ENCODE peak calls at places on chromosomes 16 and 17, in five cellular contexts. One of them, this sample, is unnamed.

GRCh38 chr16:88591577-88592021 is 21.4 kb downstream of the ZC3H18 start:
- DNase-seq in HCT116: no peak
- DNase-seq in K562: no peak
- DNase-seq in HepG2: no peak
- DNase-seq in GM12878: peak; percentile 90
- DNase-seq in this sample: no peak

GRCh38 chr17:52420555-52421078 is 262.1 kb upstream of the CA10 start:
- DNase-seq in HCT116: no peak
- DNase-seq in K562: no peak
- DNase-seq in HepG2: no peak
- DNase-seq in GM12878: no peak
- DNase-seq in this sample: no peak

GRCh38 chr17:82775033-82775823 is 23.4 kb downstream of the TBCD start:
- DNase-seq in HCT116: peak; percentile 24
- DNase-seq in K562: peak; percentile 74
- DNase-seq in HepG2: peak; percentile 51
- DNase-seq in GM12878: no peak
- DNase-seq in this sample: peak; percentile 93

GRCh38 chr17:64336760-64337413 is 53.8 kb downstream of the PECAM1 start:
- DNase-seq in HCT116: no peak
- DNase-seq in K562: no peak
- DNase-seq in HepG2: no peak
- DNase-seq in GM12878: no peak
- DNase-seq in this sample: peak; percentile 7

GRCh38 chr17:12688382-12688781 is 22.7 kb downstream of the MYOCD start:
- DNase-seq in HCT116: no peak
- DNase-seq in K562: no peak
- DNase-seq in HepG2: no peak
- DNase-seq in GM12878: no peak
- DNase-seq in this sample: no peak

GRCh38 chr17:82489117-82489516 is 30.4 kb upstream of the FOXK2 start:
- DNase-seq in HCT116: no peak
- DNase-seq in K562: no peak
- DNase-seq in HepG2: no peak
- DNase-seq in GM12878: no peak
- DNase-seq in this sample: no peak

GRCh38 chr17:69729937-69730336 is 315.4 kb downstream of the MAP2K6 start:
- DNase-seq in HCT116: no peak
- DNase-seq in K562: no peak
- DNase-seq in HepG2: no peak
- DNase-seq in GM12878: no peak
- DNase-seq in this sample: no peak

GRCh38 chr17:4833178-4833940 is at the start of gene MINK1:
- DNase-seq in HCT116: peak; percentile 87
- DNase-seq in K562: peak; percentile 98
- DNase-seq in HepG2: peak; percentile 84
- DNase-seq in GM12878: peak; percentile 80
- DNase-seq in this sample: peak; percentile 64

GRCh38 chr16:26530584-26531289 is 536.0 kb upstream of the C16orf82 start:
- DNase-seq in HCT116: no peak
- DNase-seq in K562: no peak
- DNase-seq in HepG2: peak; percentile 11
- DNase-seq in GM12878: no peak
- DNase-seq in this sample: no peak

GRCh38 chr17:38550661-38551060 is 55.1 kb downstream of the SRCIN1 start:
- DNase-seq in HCT116: no peak
- DNase-seq in K562: no peak
- DNase-seq in HepG2: no peak
- DNase-seq in GM12878: no peak
- DNase-seq in this sample: no peak

GRCh38 chr17:66625321-66625767 is 209.6 kb upstream of the CACNG5 start:
- DNase-seq in HCT116: peak; percentile 42
- DNase-seq in K562: peak; percentile 23
- DNase-seq in HepG2: peak; percentile 41
- DNase-seq in GM12878: no peak
- DNase-seq in this sample: no peak

GRCh38 chr17:32349503-32349853 is 479 bp upstream of the ZNF207 start:
- DNase-seq in HCT116: no peak
- DNase-seq in K562: no peak
- DNase-seq in HepG2: no peak
- DNase-seq in GM12878: no peak
- DNase-seq in this sample: no peak

GRCh38 chr16:64900517-64900916 is 221.3 kb downstream of the CDH11 start:
- DNase-seq in HCT116: no peak
- DNase-seq in K562: no peak
- DNase-seq in HepG2: no peak
- DNase-seq in GM12878: no peak
- DNase-seq in this sample: no peak

GRCh38 chr16:47204736-47205499 is 61.2 kb upstream of the NETO2 start:
- DNase-seq in HCT116: no peak
- DNase-seq in K562: no peak
- DNase-seq in HepG2: no peak
- DNase-seq in GM12878: no peak
- DNase-seq in this sample: no peak

GRCh38 chr17:77770331-77771105 is 188.0 kb upstream of the TNRC6C start:
- DNase-seq in HCT116: no peak
- DNase-seq in K562: peak; percentile 66
- DNase-seq in HepG2: no peak
- DNase-seq in GM12878: no peak
- DNase-seq in this sample: no peak

GRCh38 chr17:48174833-48175232 is 67.3 kb downstream of the SNX11 start:
- DNase-seq in HCT116: no peak
- DNase-seq in K562: no peak
- DNase-seq in HepG2: no peak
- DNase-seq in GM12878: no peak
- DNase-seq in this sample: no peak

GRCh38 chr16:87383522-87384161 is at the start of gene FBXO31:
- DNase-seq in HCT116: peak; percentile 88
- DNase-seq in K562: peak; percentile 90
- DNase-seq in HepG2: peak; percentile 94
- DNase-seq in GM12878: peak; percentile 77
- DNase-seq in this sample: peak; percentile 98

GRCh38 chr17:41492771-41493170 is 3.1 kb upstream of the KRT36 start:
- DNase-seq in HCT116: no peak
- DNase-seq in K562: no peak
- DNase-seq in HepG2: peak; percentile 49
- DNase-seq in GM12878: no peak
- DNase-seq in this sample: no peak

GRCh38 chr17:9291912-9292562 is 270.7 kb downstream of the NTN1 start:
- DNase-seq in HCT116: no peak
- DNase-seq in K562: peak; percentile 20
- DNase-seq in HepG2: peak; percentile 8
- DNase-seq in GM12878: no peak
- DNase-seq in this sample: peak; percentile 66

GRCh38 chr16:87483481-87483880 is 9.3 kb downstream of the ZCCHC14 start:
- DNase-seq in HCT116: no peak
- DNase-seq in K562: no peak
- DNase-seq in HepG2: no peak
- DNase-seq in GM12878: no peak
- DNase-seq in this sample: no peak

GRCh38 chr17:66865151-66865550 is 30.2 kb downstream of the CACNG5 start:
- DNase-seq in HCT116: no peak
- DNase-seq in K562: no peak
- DNase-seq in HepG2: no peak
- DNase-seq in GM12878: no peak
- DNase-seq in this sample: no peak

GRCh38 chr16:55989569-55989907 is 114.4 kb upstream of the CES5A start:
- DNase-seq in HCT116: no peak
- DNase-seq in K562: no peak
- DNase-seq in HepG2: no peak
- DNase-seq in GM12878: no peak
- DNase-seq in this sample: no peak

GRCh38 chr16:80938035-80938927 is 68.4 kb downstream of the CMC2 start:
- DNase-seq in HCT116: peak; percentile 51
- DNase-seq in K562: no peak
- DNase-seq in HepG2: no peak
- DNase-seq in GM12878: no peak
- DNase-seq in this sample: no peak

GRCh38 chr16:82808036-82808435 is 181.3 kb downstream of the CDH13 start:
- DNase-seq in HCT116: no peak
- DNase-seq in K562: no peak
- DNase-seq in HepG2: no peak
- DNase-seq in GM12878: no peak
- DNase-seq in this sample: no peak

DNA sequence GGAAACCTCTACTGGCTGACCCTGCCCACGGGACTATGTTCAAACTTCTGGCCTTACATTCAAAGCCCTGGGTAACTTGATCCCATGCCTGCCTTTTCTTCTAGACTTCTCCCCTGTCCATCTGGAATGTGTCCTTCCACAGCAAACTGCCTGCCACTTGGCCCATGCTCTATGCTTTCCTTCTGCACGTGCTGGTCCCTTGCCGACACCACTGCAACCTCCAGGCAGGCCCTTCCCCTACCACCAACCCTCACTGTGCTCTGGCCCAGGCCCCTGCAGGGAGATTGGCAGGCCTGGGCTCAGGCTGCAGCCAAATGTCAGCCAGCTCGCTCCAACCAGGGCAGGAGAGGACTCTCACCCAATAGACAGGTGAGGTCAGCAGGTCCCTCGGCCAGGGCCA is 11.0 kb downstream of the HSD11B2 start:
- DNase-seq in HCT116: no peak
- DNase-seq in K562: no peak
- DNase-seq in HepG2: no peak
- DNase-seq in GM12878: no peak
- DNase-seq in this sample: no peak
- TF ChIP-seq POLR2AphosphoS5 in HCT116: no peak
- TF ChIP-seq POLR2AphosphoS5 in K562: no peak
- TF ChIP-seq POLR2AphosphoS5 in HepG2: no peak
- TF ChIP-seq POLR2AphosphoS5 in GM12878: no peak
- TF ChIP-seq POLR2AphosphoS5 in this sample: no peak

DNA sequence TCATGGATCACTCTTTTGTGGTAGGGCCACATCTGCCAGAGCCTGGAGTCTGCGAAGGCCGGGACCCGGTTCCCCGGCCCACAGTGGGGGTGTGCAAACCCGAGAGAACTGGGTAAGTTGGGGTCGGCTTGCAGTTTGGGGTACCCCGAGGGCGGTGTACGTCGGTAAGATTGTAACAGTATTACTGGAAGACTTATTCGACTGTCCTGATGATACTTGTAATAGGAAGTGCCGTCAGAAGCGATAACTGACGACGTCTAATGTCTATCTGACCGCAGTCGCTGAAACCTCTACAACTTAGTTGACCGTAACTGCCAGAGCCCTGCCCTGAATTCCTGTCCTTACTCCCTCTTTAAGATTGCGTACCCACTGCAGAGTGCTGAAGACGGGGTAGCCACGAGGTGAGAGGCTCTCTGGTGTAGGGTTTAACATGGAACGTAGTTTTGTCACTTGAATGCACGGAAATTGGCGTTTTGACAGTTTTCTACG is 24.0 kb downstream of the TRPV2 start:
- DNase-seq in HCT116: no peak
- DNase-seq in K562: no peak
- DNase-seq in HepG2: no peak
- DNase-seq in GM12878: no peak
- DNase-seq in this sample: no peak
- TF ChIP-seq SP1 in HCT116: no peak
- TF ChIP-seq SP1 in K562: no peak
- TF ChIP-seq SP1 in HepG2: no peak
- TF ChIP-seq SP1 in GM12878: no peak
- TF ChIP-seq SP1 in this sample: no peak

DNA sequence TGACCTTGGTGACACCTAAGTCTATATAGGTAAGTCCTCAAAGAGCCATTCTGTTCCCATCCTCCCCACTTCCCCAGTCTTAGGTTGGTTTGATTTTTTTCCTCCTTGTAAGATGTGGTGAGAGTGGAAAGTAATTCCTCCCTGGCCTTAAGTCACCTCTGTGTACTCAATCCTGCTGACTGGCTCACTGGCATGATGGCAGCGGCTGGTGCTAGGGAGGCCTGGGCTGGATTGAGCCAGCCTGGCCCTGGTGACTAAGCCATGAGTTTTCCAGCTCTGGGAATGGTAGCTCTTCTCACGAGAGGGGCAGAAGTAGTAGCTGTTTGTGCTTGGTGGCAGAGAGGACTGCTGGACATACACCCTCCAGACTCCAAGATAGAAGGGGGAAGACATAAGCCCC is 2.5 kb downstream of the ARL4D start:
- DNase-seq in HCT116: no peak
- DNase-seq in K562: no peak
- DNase-seq in HepG2: no peak
- DNase-seq in GM12878: no peak
- DNase-seq in this sample: no peak
- TF ChIP-seq POLR2AphosphoS5 in HCT116: no peak
- TF ChIP-seq POLR2AphosphoS5 in K562: no peak
- TF ChIP-seq POLR2AphosphoS5 in HepG2: peak; percentile 40
- TF ChIP-seq POLR2AphosphoS5 in GM12878: no peak
- TF ChIP-seq POLR2AphosphoS5 in this sample: no peak

GRCh38 chr17:78977992-78978973 is 1.4 kb downstream of the LGALS3BP start:
- DNase-seq in HCT116: no peak
- DNase-seq in K562: no peak
- DNase-seq in HepG2: no peak
- DNase-seq in GM12878: no peak
- DNase-seq in this sample: no peak
- TF ChIP-seq SP1 in HCT116: no peak
- TF ChIP-seq SP1 in K562: no peak
- TF ChIP-seq SP1 in HepG2: no peak
- TF ChIP-seq SP1 in GM12878: no peak
- TF ChIP-seq SP1 in this sample: no peak

DNA sequence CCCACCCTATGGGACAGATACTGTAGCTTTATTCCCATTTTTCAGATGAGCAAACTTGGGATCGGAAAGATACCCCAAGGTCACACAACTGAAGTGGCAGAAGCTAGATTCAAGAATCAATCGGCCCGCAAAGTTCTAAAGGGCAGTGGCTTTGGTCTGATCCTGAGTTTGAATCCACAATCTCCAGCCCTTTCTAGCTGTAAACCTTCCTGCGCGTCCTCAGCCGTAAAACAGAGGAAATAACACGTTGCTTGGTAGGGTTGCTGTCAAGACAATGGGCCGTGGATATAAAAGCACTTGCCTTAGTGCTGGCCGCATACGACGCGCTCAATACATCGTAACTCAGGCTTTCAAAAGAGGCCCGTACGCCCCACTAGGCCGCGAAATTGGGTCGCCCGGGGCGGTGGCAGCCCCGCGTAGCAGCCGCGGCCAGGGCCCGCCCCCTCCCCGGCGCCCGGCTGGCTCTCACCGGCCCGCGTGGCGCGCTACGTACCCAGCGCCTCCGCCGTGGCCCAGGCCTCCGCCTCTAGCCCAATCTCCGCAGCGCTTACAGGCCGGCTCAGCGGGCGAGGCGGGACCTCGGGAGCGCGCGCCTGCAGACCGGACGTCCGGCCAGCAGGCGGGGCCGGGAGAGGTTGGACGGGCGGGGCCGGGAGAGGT is at the start of gene DCAKD:
- DNase-seq in HCT116: peak; percentile 88
- DNase-seq in K562: peak; percentile 91
- DNase-seq in HepG2: peak; percentile 92
- DNase-seq in GM12878: no peak
- DNase-seq in this sample: peak; percentile 79
- TF ChIP-seq POLR2AphosphoS5 in HCT116: peak; percentile 89
- TF ChIP-seq POLR2AphosphoS5 in K562: peak; percentile 56
- TF ChIP-seq POLR2AphosphoS5 in HepG2: peak; percentile 79
- TF ChIP-seq POLR2AphosphoS5 in GM12878: peak; percentile 78
- TF ChIP-seq POLR2AphosphoS5 in this sample: peak; percentile 42